ENCODE peak calls at places on chromosomes 11 and 22, in ten cellular contexts. H is A172; Y is Right ventricle myocardium superior; Z is neural crest cell; C is adrenal gland; Q is activated naive CD4-positive, alpha-beta T cell; A is NCI-H1092 treated with DMSO at 0.1 percent for 48 hours; O is RCC 7860; U is neural progenitor cell; R is ELF-1. S is an unnamed sample.

GRCh38 chr22:49235463-49236300 is 592.0 kb downstream of the BRD1 start:
- DNase-seq in H (no peak), Y (no peak), Z (no peak), C (no peak), Q (no peak), A (peak; percentile 27), O (no peak), U (peak; percentile 49), R (peak; percentile 44), S (no peak)

GRCh38 chr11:45967506-45967905 is 45.0 kb downstream of the LARGE2 start:
- DNase-seq in H (no peak), Y (no peak), Z (no peak), C (no peak), Q (no peak), A (no peak), O (no peak), U (no peak), R (no peak), S (no peak)

GRCh38 chr11:22508691-22509090 is 116.9 kb downstream of the FANCF start:
- DNase-seq in H (no peak), Y (no peak), Z (no peak), C (no peak), Q (no peak), A (peak; percentile 38), O (no peak), U (peak; percentile 61), R (no peak), S (no peak)

GRCh38 chr11:62128835-62129234 is 5.0 kb downstream of the INCENP start:
- DNase-seq in H (no peak), Y (peak; percentile 22), Z (no peak), C (no peak), Q (no peak), A (no peak), O (no peak), U (no peak), R (no peak), S (no peak)

GRCh38 chr11:2834893-2835767 is 50.4 kb downstream of the CDKN1C start:
- DNase-seq in H (peak; percentile 52), Y (no peak), Z (no peak), C (no peak), Q (no peak), A (no peak), O (no peak), U (no peak), R (peak; percentile 56), S (peak; percentile 53)

GRCh38 chr11:45180158-45180887 is 33.9 kb downstream of the PRDM11 start:
- DNase-seq in H (peak; percentile 53), Y (peak; percentile 68), Z (peak; percentile 36), C (peak; percentile 63), Q (no peak), A (peak; percentile 63), O (peak; percentile 47), U (peak; percentile 81), R (peak; percentile 68), S (peak; percentile 73)

GRCh38 chr22:18078329-18079041 is 695 bp downstream of the PEX26 start:
- DNase-seq in H (no peak), Y (peak; percentile 57), Z (no peak), C (peak; percentile 40), Q (no peak), A (peak; percentile 7), O (no peak), U (no peak), R (peak; percentile 44), S (peak; percentile 18)

GRCh38 chr11:13289081-13289480 is 11.5 kb downstream of the BMAL1 start:
- DNase-seq in H (peak; percentile 54), Y (no peak), Z (no peak), C (no peak), Q (no peak), A (peak; percentile 18), O (no peak), U (peak; percentile 63), R (peak; percentile 63), S (peak; percentile 32)

GRCh38 chr11:108035690-108036089 is 27.0 kb downstream of the CUL5 start:
- DNase-seq in H (no peak), Y (no peak), Z (no peak), C (no peak), Q (no peak), A (no peak), O (no peak), U (no peak), R (no peak), S (no peak)

GRCh38 chr11:61889831-61890230 is 1.5 kb downstream of the FADS3 start:
- DNase-seq in H (no peak), Y (no peak), Z (no peak), C (no peak), Q (no peak), A (no peak), O (no peak), U (no peak), R (no peak), S (no peak)

GRCh38 chr22:44366372-44367310 is 53.9 kb upstream of the SHISAL1 start:
- DNase-seq in H (no peak), Y (peak; percentile 37), Z (no peak), C (no peak), Q (no peak), A (no peak), O (no peak), U (no peak), R (no peak), S (no peak)

GRCh38 chr22:47836957-47837356 is 1074.5 kb downstream of the TBC1D22A start:
- DNase-seq in H (peak; percentile 85), Y (no peak), Z (no peak), C (no peak), Q (no peak), A (no peak), O (peak; percentile 95), U (no peak), R (peak; percentile 18), S (no peak)